ENCODE peak calls at places on chromosomes 6 and 20, in six cellular contexts. T is IMR-90, N is neural progenitor cell, R is neuronal stem cell, Q is astrocyte, C is fibroblast of lung. M is an unnamed sample.
A peak's percentile ranks its signal among the peaks of the same experiment; 100 is the strongest.

GRCh38 chr6:45123023-45123422 is 205.1 kb upstream of the RUNX2 start:
- DNase-seq in T (no peak), N (no peak), R (no peak), Q (no peak), C (no peak), M (no peak)

GRCh38 chr6:44696099-44696498 is 308.6 kb downstream of the CDC5L start:
- DNase-seq in T (peak; percentile 6), N (no peak), R (no peak), Q (peak; percentile 85), C (peak; percentile 88), M (peak; percentile 25)

GRCh38 chr6:49326337-49326736 is 136.7 kb downstream of the MMUT start:
- DNase-seq in T (peak; percentile 61), N (no peak), R (no peak), Q (peak; percentile 73), C (peak; percentile 78), M (peak; percentile 85)

GRCh38 chr6:158475344-158476302 is 84.3 kb upstream of the TMEM181 start:
- DNase-seq in T (peak; percentile 57), N (peak; percentile 20), R (no peak), Q (peak; percentile 74), C (peak; percentile 79), M (peak; percentile 67)

GRCh38 chr20:62623488-62624324 is 18.6 kb upstream of the SLCO4A1 start:
- DNase-seq in T (peak; percentile 68), N (peak; percentile 89), R (peak; percentile 60), Q (peak; percentile 65), C (peak; percentile 80), M (peak; percentile 98)

GRCh38 chr6:88871498-88871897 is 91.9 kb downstream of the RNGTT start:
- DNase-seq in T (no peak), N (no peak), R (no peak), Q (no peak), C (no peak), M (no peak)

GRCh38 chr20:62063601-62063980 is 2.1 kb downstream of the TAF4 start:
- DNase-seq in T (peak; percentile 62), N (peak; percentile 72), R (peak; percentile 12), Q (peak; percentile 46), C (peak; percentile 51), M (no peak)

GRCh38 chr6:83430606-83431544 is at the start of gene ME1:
- DNase-seq in T (peak; percentile 86), N (peak; percentile 86), R (peak; percentile 52), Q (peak; percentile 62), C (peak; percentile 80), M (peak; percentile 88)

GRCh38 chr6:146913842-146914562 is 290.2 kb upstream of the STXBP5 start:
- DNase-seq in T (peak; percentile 99), N (peak; percentile 65), R (peak; percentile 65), Q (peak; percentile 99), C (peak; percentile 100), M (peak; percentile 93)

GRCh38 chr20:45080867-45081616 is 19.9 kb downstream of the KCNS1 start:
- DNase-seq in T (peak; percentile 52), N (no peak), R (no peak), Q (no peak), C (no peak), M (peak; percentile 69)

GRCh38 chr20:49575551-49576060 is 7.7 kb upstream of the PTGIS start:
- DNase-seq in T (no peak), N (no peak), R (no peak), Q (peak; percentile 45), C (peak; percentile 56), M (peak; percentile 19)

GRCh38 chr6:39791850-39792500 is at the start of gene DAAM2:
- DNase-seq in T (peak; percentile 41), N (peak; percentile 70), R (peak; percentile 43), Q (peak; percentile 35), C (peak; percentile 63), M (no peak)

GRCh38 chr6:20242397-20242796 is 30.1 kb upstream of the MBOAT1 start:
- DNase-seq in T (no peak), N (no peak), R (no peak), Q (no peak), C (no peak), M (no peak)

GRCh38 chr6:25309886-25310285 is 30.7 kb downstream of the CARMIL1 start:
- DNase-seq in T (no peak), N (no peak), R (no peak), Q (no peak), C (no peak), M (no peak)
- H3K4me2 ChIP-seq in T (no peak overlapping the region), N (no peak overlapping the region), R (no peak overlapping the region), Q (no peak overlapping the region), C (no peak overlapping the region), M (no peak overlapping the region)

GRCh38 chr6:137631323-137631722 is 137.1 kb upstream of the OLIG3 start:
- DNase-seq in T (no peak), N (peak; percentile 35), R (no peak), Q (peak; percentile 7), C (peak; percentile 20), M (no peak)
- H2AFZ ChIP-seq in T (no peak overlapping the region), N (no peak overlapping the region), R (no peak overlapping the region), Q (no peak overlapping the region), C (no peak overlapping the region), M (no peak overlapping the region)

GRCh38 chr6:41728954-41729353 is 6.5 kb downstream of the TFEB start:
- DNase-seq in T (no peak), N (no peak), R (no peak), Q (no peak), C (no peak), M (no peak)

GRCh38 chr6:41732149-41732548 is 3.3 kb downstream of the TFEB start:
- DNase-seq in T (no peak), N (no peak), R (no peak), Q (no peak), C (no peak), M (no peak)

GRCh38 chr6:41731561-41732086 is 3.8 kb downstream of the TFEB start:
- DNase-seq in T (no peak), N (no peak), R (no peak), Q (no peak), C (no peak), M (no peak)

GRCh38 chr6:41729624-41730023 is 5.8 kb downstream of the TFEB start:
- DNase-seq in T (no peak), N (no peak), R (no peak), Q (no peak), C (no peak), M (no peak)

GRCh38 chr6:41730531-41731436 is 4.6 kb downstream of the TFEB start:
- DNase-seq in T (no peak), N (no peak), R (no peak), Q (no peak), C (no peak), M (no peak)
- H3K4me1 ChIP-seq in T (peaks cover 18% of the 10 kb centered on the region), N (peaks cover 18% of the 10 kb centered on the region), R (peaks cover 8% of the 10 kb centered on the region), Q (peaks cover 25% of the 10 kb centered on the region), C (peaks cover 3% of the 10 kb centered on the region), M (peaks cover 9% of the 10 kb centered on the region)

DNA sequence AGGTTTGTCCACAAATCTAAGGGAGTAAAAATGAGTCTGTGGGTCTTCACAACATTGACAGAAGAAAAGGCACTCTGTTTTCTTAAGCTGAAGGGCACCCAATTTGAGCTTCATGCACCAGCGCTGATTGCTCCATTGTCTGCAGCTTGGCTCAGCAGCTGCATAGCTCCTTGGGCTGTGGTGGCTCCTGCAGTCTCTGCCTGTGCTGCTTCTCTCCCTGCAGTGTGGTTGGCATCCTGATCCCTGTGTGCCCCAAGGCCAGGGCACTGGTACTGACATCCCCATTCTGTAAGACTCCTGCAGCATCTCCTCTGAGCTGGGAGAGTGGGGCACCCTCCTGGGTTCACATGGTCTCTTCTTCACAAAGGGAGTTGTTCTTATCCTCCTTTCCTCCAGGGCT is 83.2 kb upstream of the B3GAT2 start:
- DNase-seq in T (no peak), N (peak; percentile 43), R (no peak), Q (no peak), C (no peak), M (no peak)
- H3K4me2 ChIP-seq in T (no peak overlapping the region), N (no peak overlapping the region), R (no peak overlapping the region), Q (no peak overlapping the region), C (no peak overlapping the region), M (no peak overlapping the region)

GRCh38 chr6:28947831-28948270 is 24.1 kb upstream of the TRIM27 start:
- DNase-seq in T (peak; percentile 59), N (no peak), R (no peak), Q (no peak), C (no peak), M (peak; percentile 94)
- H2AFZ ChIP-seq in T (peak overlapping the region; percentile 63), N (no peak overlapping the region), R (no peak overlapping the region), Q (no peak overlapping the region), C (no peak overlapping the region), M (no peak overlapping the region)

GRCh38 chr20:38937000-38937399 is 10.8 kb downstream of the FAM83D start:
- DNase-seq in T (no peak), N (no peak), R (no peak), Q (no peak), C (no peak), M (no peak)

GRCh38 chr20:38935967-38936407 is 9.8 kb downstream of the FAM83D start:
- DNase-seq in T (no peak), N (no peak), R (no peak), Q (no peak), C (peak; percentile 32), M (no peak)

GRCh38 chr20:38932457-38933120 is 6.4 kb downstream of the FAM83D start:
- DNase-seq in T (peak; percentile 70), N (no peak), R (no peak), Q (peak; percentile 71), C (peak; percentile 76), M (no peak)

GRCh38 chr20:38934530-38934929 is 8.3 kb downstream of the FAM83D start:
- DNase-seq in T (no peak), N (no peak), R (no peak), Q (no peak), C (no peak), M (no peak)

DNA sequence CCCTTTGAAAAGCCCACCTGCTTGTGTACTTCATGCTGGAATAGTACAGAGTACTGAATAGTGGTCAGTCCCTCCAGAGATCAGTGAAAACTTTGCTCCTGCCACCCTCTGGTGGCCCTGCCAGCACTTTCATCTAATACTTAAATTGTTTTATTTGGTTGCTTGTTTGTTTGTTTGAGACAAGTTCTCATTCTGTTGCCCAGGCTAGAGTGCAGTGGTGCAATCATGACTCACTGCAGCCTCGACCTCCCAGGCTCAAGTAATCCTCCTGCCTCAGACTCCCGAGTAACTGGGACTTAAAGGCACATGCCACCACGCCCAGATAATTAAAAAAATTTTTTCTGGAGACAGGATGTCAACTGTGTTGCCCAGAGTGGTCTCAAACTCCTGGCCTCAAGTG is 9.1 kb downstream of the FAM83D start:
- DNase-seq in T (no peak), N (no peak), R (no peak), Q (no peak), C (no peak), M (peak; percentile 41)
- H3K4me1 ChIP-seq in T (peaks cover 10% of the 10 kb centered on the region), N (peaks cover 44% of the 10 kb centered on the region), R (no peaks in the 10 kb centered on the region), Q (peaks cover 15% of the 10 kb centered on the region), C (peaks cover 8% of the 10 kb centered on the region), M (peaks cover 7% of the 10 kb centered on the region)